ENCODE peak calls at places on chromosome 17, in seven cellular contexts. K is heart left ventricle, O is uterus, H is stomach, W is upper lobe of left lung, P is GM12878, X is testis. D is an unnamed sample.

GRCh38 chr17:49497147-49498036 is 2.3 kb downstream of the NGFR start:
- DNase-seq in K (no peak), X (peak; percentile 64), P (no peak), H (no peak), O (no peak), W (no peak), D (peak; percentile 52)

GRCh38 chr17:43912635-43913304 is 5.4 kb upstream of the MPP2 start:
- DNase-seq in X (no peak), K (no peak), O (no peak), W (no peak), P (no peak), H (no peak), D (no peak)

GRCh38 chr17:66255112-66255511 is 25.9 kb upstream of the APOH start:
- DNase-seq in O (peak; percentile 47), P (no peak), K (no peak), W (peak; percentile 26), H (no peak), X (peak; percentile 57), D (peak; percentile 29)

GRCh38 chr17:66406701-66407644 is 104.6 kb downstream of the PRKCA start:
- DNase-seq in K (no peak), P (no peak), X (no peak), W (no peak), O (no peak), H (no peak), D (no peak)

GRCh38 chr17:29461807-29462206 is 71.6 kb downstream of the TAOK1 start:
- DNase-seq in P (no peak), O (no peak), H (no peak), K (no peak), W (no peak), X (no peak), D (no peak)

GRCh38 chr17:9240659-9241370 is 219.5 kb downstream of the NTN1 start:
- DNase-seq in H (peak; percentile 47), P (no peak), X (peak; percentile 40), W (peak; percentile 37), K (peak; percentile 89), O (peak; percentile 90), D (peak; percentile 33)

GRCh38 chr17:68381076-68381900 is 76.0 kb downstream of the WIPI1 start:
- DNase-seq in W (peak; percentile 70), K (no peak), X (no peak), O (peak; percentile 81), H (peak; percentile 41), P (no peak), D (no peak)

GRCh38 chr17:40871316-40871715 is 4.3 kb upstream of the KRT12 start:
- DNase-seq in H (no peak), W (no peak), P (no peak), O (no peak), X (no peak), K (no peak), D (no peak)

GRCh38 chr17:73595068-73595865 is 49.0 kb downstream of the SDK2 start:
- DNase-seq in W (no peak), X (peak; percentile 51), P (no peak), H (peak; percentile 31), O (no peak), K (peak; percentile 42), D (no peak)

GRCh38 chr17:38967290-38967738 is at the start of gene FBXO47:
- DNase-seq in O (peak; percentile 96), H (peak; percentile 89), K (peak; percentile 92), W (peak; percentile 95), X (peak; percentile 97), P (no peak), D (peak; percentile 77)

GRCh38 chr17:81153340-81153803 is 11.9 kb upstream of the PVALEF start:
- DNase-seq in X (no peak), P (no peak), K (peak; percentile 43), W (peak; percentile 49), H (no peak), O (no peak), D (peak; percentile 32)

GRCh38 chr17:67262420-67262819 is 17.4 kb upstream of the HELZ start:
- DNase-seq in X (no peak), O (no peak), H (no peak), K (no peak), W (no peak), P (no peak), D (no peak)

GRCh38 chr17:42403150-42403549 is 14.9 kb upstream of the STAT3 start:
- DNase-seq in O (no peak), K (no peak), X (no peak), H (peak; percentile 28), W (no peak), P (no peak), D (no peak)

GRCh38 chr17:57331423-57331822 is 75.1 kb downstream of the MSI2 start:
- DNase-seq in W (no peak), P (no peak), K (no peak), H (no peak), O (no peak), X (no peak), D (no peak)

GRCh38 chr17:59357219-59357699 is 25.8 kb downstream of the YPEL2 start:
- DNase-seq in P (no peak), H (no peak), W (no peak), K (no peak), O (no peak), X (no peak), D (no peak)

GRCh38 chr17:18187226-18187625 is 3.6 kb downstream of the ALKBH5 start:
- DNase-seq in W (no peak), P (no peak), X (no peak), O (no peak), K (no peak), H (no peak), D (no peak)

DNA sequence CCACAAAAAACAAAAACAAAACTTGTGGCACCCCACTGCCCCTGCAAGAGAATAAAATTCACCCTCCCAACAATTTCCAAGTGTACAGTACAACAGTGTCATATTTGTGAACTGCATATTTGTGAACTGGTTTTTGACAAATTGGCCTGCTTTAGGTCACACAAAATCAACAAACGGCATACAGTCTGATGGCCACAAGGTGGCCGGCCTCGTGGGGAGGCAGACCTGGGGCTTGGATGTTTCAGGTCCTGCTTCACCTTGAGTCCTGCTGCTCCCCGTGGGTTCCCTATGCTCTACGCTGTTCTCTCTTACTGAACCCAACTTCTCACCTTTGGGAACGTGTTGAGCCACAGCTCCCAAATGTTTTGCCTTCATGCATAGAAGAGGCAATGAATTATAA is 102.2 kb downstream of the CDK5R1 start:
- DNase-seq in O (no peak), P (no peak), X (no peak), K (no peak), W (no peak), H (no peak), D (no peak)
- TF ChIP-seq CTCF in O (no peak), P (no peak), X (no peak), K (no peak), W (no peak), H (no peak), D (no peak)

GRCh38 chr17:82918508-82918907 is 78.7 kb upstream of the ZNF750 start:
- DNase-seq in W (no peak), X (no peak), O (no peak), P (no peak), K (no peak), H (no peak), D (no peak)

GRCh38 chr17:82922646-82923045 is 82.8 kb upstream of the ZNF750 start:
- DNase-seq in K (no peak), X (no peak), H (no peak), P (no peak), O (no peak), W (no peak), D (no peak)

GRCh38 chr17:82921426-82921825 is 81.6 kb upstream of the ZNF750 start:
- DNase-seq in O (no peak), H (no peak), W (no peak), X (no peak), K (no peak), P (no peak), D (no peak)

GRCh38 chr17:82920150-82920549 is 80.3 kb upstream of the ZNF750 start:
- DNase-seq in K (no peak), H (no peak), X (no peak), O (no peak), W (no peak), P (no peak), D (no peak)

GRCh38 chr17:82920715-82921114 is 80.9 kb upstream of the ZNF750 start:
- DNase-seq in P (no peak), W (no peak), H (no peak), K (no peak), O (no peak), X (no peak), D (no peak)
- H3K36me3 ChIP-seq in P (peaks cover 10% of the 10 kb centered on the region), W (peaks cover 49% of the 10 kb centered on the region), H (peaks cover 73% of the 10 kb centered on the region), K (peaks cover 48% of the 10 kb centered on the region), O (no peaks in the 10 kb centered on the region), X (no peaks in the 10 kb centered on the region), D (peaks cover 12% of the 10 kb centered on the region)

GRCh38 chr17:10702574-10702973 is 5.2 kb downstream of the ADPRM start:
- DNase-seq in P (no peak), W (no peak), K (no peak), O (no peak), X (no peak), H (no peak), D (no peak)

GRCh38 chr17:10705727-10706126 is 8.3 kb downstream of the ADPRM start:
- DNase-seq in H (no peak), X (no peak), W (no peak), K (no peak), O (no peak), P (no peak), D (no peak)

GRCh38 chr17:10698116-10698818 is 873 bp downstream of the ADPRM start:
- DNase-seq in P (no peak), X (peak; percentile 42), K (no peak), W (no peak), O (no peak), H (no peak), D (peak; percentile 23)

GRCh38 chr17:10697092-10698081 is at the start of the genes ADPRM and SCO1:
- DNase-seq in W (peak; percentile 97), H (peak; percentile 95), X (peak; percentile 97), P (peak; percentile 73), K (peak; percentile 95), O (peak; percentile 92), D (peak; percentile 93)

DNA sequence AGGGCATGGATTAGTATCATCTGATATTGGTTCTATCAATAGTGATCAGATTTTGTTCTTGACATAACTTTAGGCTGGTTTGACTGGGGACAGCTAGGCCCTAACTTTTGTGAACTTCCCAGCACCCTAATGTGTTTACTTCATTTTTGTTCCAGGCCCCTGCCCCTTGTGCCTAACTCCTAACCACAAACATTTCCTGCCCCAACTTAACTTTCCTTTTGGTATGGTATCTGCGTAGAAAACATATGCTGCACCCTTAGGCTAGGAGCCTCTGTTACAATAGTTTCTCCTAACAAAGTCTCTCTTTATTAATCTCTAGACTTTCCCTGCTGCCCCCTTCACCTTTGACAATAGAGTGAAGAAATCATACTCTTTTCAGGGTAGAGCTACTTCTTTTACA is 2.5 kb downstream of the ADPRM start:
- DNase-seq in P (no peak), H (no peak), X (no peak), W (no peak), K (no peak), O (no peak), D (no peak)
- TF ChIP-seq POLR2A in P (no peak), H (no peak), X (no peak), W (no peak), K (no peak), O (no peak), D (no peak)

DNA sequence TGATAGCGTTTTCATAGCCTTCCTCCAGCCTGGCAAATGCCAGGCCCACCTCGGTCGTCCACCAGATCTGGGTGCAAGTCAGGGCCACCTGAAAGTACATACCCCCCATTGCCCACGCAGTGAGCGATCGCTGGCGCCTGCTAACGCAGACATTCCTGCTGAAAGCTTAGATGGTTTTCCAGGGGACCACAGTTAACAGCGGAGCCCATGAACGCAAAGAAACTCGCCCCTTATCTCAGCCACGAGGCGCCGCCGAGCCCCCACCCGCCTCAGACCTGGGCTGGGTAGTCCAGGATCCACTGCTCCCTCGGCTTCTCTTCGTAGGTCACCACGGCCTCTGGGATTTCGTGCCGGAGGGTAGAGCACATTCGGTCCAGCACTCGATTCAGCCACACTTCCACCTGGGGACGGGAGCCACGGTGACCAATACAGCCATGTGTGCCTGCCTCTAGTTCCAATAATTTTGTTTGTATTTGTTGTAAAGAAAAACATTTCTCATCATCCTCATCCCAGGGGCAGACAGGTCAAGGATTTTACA is 74.5 kb downstream of the DNAH17 start:
- DNase-seq in P (no peak), W (no peak), H (no peak), K (no peak), O (no peak), X (no peak), D (no peak)
- TF ChIP-seq CTCF in P (no peak), W (no peak), H (no peak), K (no peak), O (no peak), X (no peak), D (no peak)

D was measured in gastrocnemius medialis.